ENCODE peak calls at places on chromosomes 6 and 20, in seven cellular contexts. B is foreskin keratinocyte, E is hepatocyte, Y is osteoblast, S is C1 segment of cervical spinal cord, I is psoas muscle, A is SHP77. L is an unnamed sample.

GRCh38 chr6:54827010-54827409 is 19.6 kb upstream of the FAM83B start:
- DNase-seq in B (no peak), Y (no peak), A (no peak), S (no peak), I (no peak), E (no peak), L (no peak)

GRCh38 chr6:129104131-129104530 is 221.2 kb downstream of the LAMA2 start:
- DNase-seq in I (no peak), S (no peak), B (peak), Y (no peak), A (no peak), E (no peak), L (no peak)

GRCh38 chr20:62950741-62951140 is 1.8 kb upstream of the SLC17A9 start:
- DNase-seq in B (no peak), Y (peak), I (peak), E (no peak), A (no peak), S (no peak), L (no peak)

GRCh38 chr20:47167846-47168245 is 188.7 kb downstream of the ZMYND8 start:
- DNase-seq in S (no peak), I (no peak), Y (no peak), A (no peak), E (no peak), B (no peak), L (no peak)

GRCh38 chr20:61998343-61999121 is 67.1 kb downstream of the TAF4 start:
- DNase-seq in B (no peak), A (no peak), I (peak), S (no peak), Y (no peak), E (no peak), L (no peak)

GRCh38 chr6:106133040-106133439 is 46.9 kb downstream of the PRDM1 start:
- DNase-seq in S (no peak), E (no peak), B (no peak), I (no peak), A (no peak), Y (no peak), L (peak)

GRCh38 chr20:37902504-37903313 is at the start of gene VSTM2L:
- DNase-seq in Y (peak), I (no peak), S (no peak), B (peak), E (peak), A (no peak), L (no peak)

GRCh38 chr6:134621858-134622257 is 303.9 kb upstream of the SGK1 start:
- DNase-seq in S (no peak), Y (no peak), E (no peak), I (no peak), B (peak), A (no peak), L (no peak)

GRCh38 chr6:132569170-132569569 is 952 bp upstream of the TAAR6 start:
- DNase-seq in A (no peak), Y (no peak), E (no peak), B (no peak), S (peak), I (no peak), L (no peak)

GRCh38 chr6:120916844-120917243 is 417.4 kb downstream of the TBC1D32 start:
- DNase-seq in E (no peak), I (no peak), S (no peak), A (no peak), Y (no peak), B (no peak), L (no peak)

GRCh38 chr6:22756365-22756764 is 187.0 kb downstream of the HDGFL1 start:
- DNase-seq in I (no peak), S (no peak), E (no peak), Y (no peak), A (no peak), B (peak), L (no peak)

GRCh38 chr6:67976486-67976885 is 658.6 kb upstream of the ADGRB3 start:
- DNase-seq in B (no peak), S (no peak), E (no peak), A (no peak), Y (no peak), I (no peak), L (no peak)

GRCh38 chr6:55853008-55854001 is 22.1 kb downstream of the BMP5 start:
- DNase-seq in B (no peak), A (no peak), I (no peak), S (no peak), Y (no peak), E (no peak), L (no peak)

GRCh38 chr20:31678389-31679356 is 41.0 kb downstream of the COX4I2 start:
- DNase-seq in A (no peak), I (no peak), S (no peak), Y (no peak), B (peak), E (peak), L (peak)

GRCh38 chr6:145948328-145948727 is 15.8 kb downstream of the SHPRH start:
- DNase-seq in B (peak), A (no peak), S (no peak), E (no peak), Y (no peak), I (no peak), L (no peak)

GRCh38 chr6:11424395-11425050 is 113.0 kb upstream of the TMEM170B start:
- DNase-seq in A (no peak), I (no peak), Y (no peak), B (no peak), E (no peak), S (no peak), L (no peak)

GRCh38 chr6:88179692-88180091 is 13.5 kb upstream of the CNR1 start:
- DNase-seq in I (no peak), E (no peak), B (no peak), S (no peak), A (no peak), Y (no peak), L (no peak)

GRCh38 chr6:90274481-90275030 is 22.1 kb downstream of the BACH2 start:
- DNase-seq in Y (no peak), B (no peak), E (no peak), A (no peak), S (no peak), I (no peak), L (no peak)

GRCh38 chr6:159169193-159169555 is at the start of gene FNDC1:
- DNase-seq in S (no peak), E (peak), A (no peak), B (no peak), Y (peak), I (peak), L (no peak)

GRCh38 chr6:41801380-41801779 is 13.9 kb downstream of the TOMM6 start:
- DNase-seq in B (no peak), S (no peak), A (no peak), Y (peak), E (no peak), I (no peak), L (no peak)

GRCh38 chr6:147700436-147701209 is 192.1 kb downstream of the SAMD5 start:
- DNase-seq in Y (no peak), B (no peak), I (no peak), S (no peak), E (no peak), A (no peak), L (no peak)

GRCh38 chr6:108521616-108522107 is 39.1 kb upstream of the FOXO3 start:
- DNase-seq in Y (no peak), E (no peak), S (no peak), A (no peak), B (no peak), I (no peak), L (no peak)